ENCODE peak calls at places on chromosomes 12 and 14, in four cellular contexts. One of them, this sample, is unnamed.

GRCh38 chr14:61616524-61617185 is 78.7 kb upstream of the HIF1A start:
- DNase-seq in HepG2: peak
- DNase-seq in GM12878: no peak
- DNase-seq in K562: no peak
- DNase-seq in this sample: no peak

GRCh38 chr12:8563383-8563782 is 22.7 kb upstream of the CLEC4E start:
- DNase-seq in GM12878: no peak
- DNase-seq in K562: no peak
- DNase-seq in HepG2: no peak
- DNase-seq in this sample: no peak

GRCh38 chr14:55711171-55711811 is 131.3 kb downstream of the KTN1 start:
- DNase-seq in HepG2: no peak
- DNase-seq in GM12878: no peak
- DNase-seq in K562: no peak
- DNase-seq in this sample: no peak

GRCh38 chr12:96034631-96035282 is 630 bp downstream of the LTA4H start:
- DNase-seq in GM12878: no peak
- DNase-seq in HepG2: peak
- DNase-seq in K562: peak
- DNase-seq in this sample: peak

GRCh38 chr14:72518809-72519377 is 375.0 kb downstream of the DPF3 start:
- DNase-seq in HepG2: no peak
- DNase-seq in GM12878: peak
- DNase-seq in K562: peak
- DNase-seq in this sample: no peak

GRCh38 chr14:28461379-28461778 is 305.2 kb upstream of the FOXG1 start:
- DNase-seq in K562: no peak
- DNase-seq in GM12878: no peak
- DNase-seq in HepG2: no peak
- DNase-seq in this sample: no peak

GRCh38 chr12:69102856-69103255 is 136.5 kb upstream of the CPSF6 start:
- DNase-seq in GM12878: no peak
- DNase-seq in HepG2: no peak
- DNase-seq in K562: no peak
- DNase-seq in this sample: no peak

GRCh38 chr14:73248294-73248868 is 11.1 kb downstream of the PAPLN start:
- DNase-seq in HepG2: no peak
- DNase-seq in GM12878: peak
- DNase-seq in K562: peak
- DNase-seq in this sample: no peak

GRCh38 chr12:3045989-3046388 is 31.2 kb upstream of the TSPAN9 start:
- DNase-seq in GM12878: no peak
- DNase-seq in HepG2: no peak
- DNase-seq in K562: no peak
- DNase-seq in this sample: no peak

DNA sequence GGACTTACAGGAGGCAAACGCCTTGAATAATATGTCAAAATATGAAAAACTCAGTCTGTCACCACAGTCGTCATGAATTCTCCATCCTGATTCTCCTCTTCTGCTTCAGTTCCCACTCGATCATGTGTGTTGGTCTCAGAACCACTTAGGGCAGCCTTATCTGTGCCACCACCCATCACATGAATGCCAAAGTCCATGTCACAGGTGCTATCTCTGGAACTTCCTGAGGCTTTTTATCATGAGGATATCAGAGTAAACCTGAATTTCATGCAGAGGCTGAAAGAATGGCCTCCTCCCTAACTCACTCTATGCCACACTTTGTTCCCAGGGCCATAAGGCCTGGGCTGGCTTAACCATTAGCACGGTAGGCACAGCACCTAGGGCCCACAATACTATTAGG is 28.8 kb upstream of the MAP3K9 start:
- DNase-seq in GM12878: no peak
- DNase-seq in HepG2: no peak
- DNase-seq in K562: no peak
- DNase-seq in this sample: no peak
- TF ChIP-seq MYC in GM12878: no peak
- TF ChIP-seq MYC in HepG2: no peak
- TF ChIP-seq MYC in K562: no peak
- TF ChIP-seq MYC in this sample: no peak

DNA sequence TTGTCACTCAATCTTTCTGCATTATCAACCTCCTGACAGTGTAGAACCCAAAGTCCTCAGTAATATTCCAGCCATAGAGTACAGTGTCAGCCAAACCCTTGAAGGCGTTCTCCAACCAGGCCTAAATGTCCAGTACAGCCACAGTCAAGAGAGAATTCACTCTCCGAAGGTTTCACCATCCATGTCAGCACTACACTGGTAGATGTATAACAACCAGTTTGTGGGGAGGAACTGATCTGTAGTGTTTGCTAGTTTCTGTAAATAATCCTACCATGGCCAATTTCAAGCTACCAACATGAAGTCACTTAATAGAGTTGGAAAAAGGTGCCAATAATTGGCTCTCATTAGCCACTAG is 456 bp upstream of the MDP1 start:
- DNase-seq in K562: no peak
- DNase-seq in HepG2: no peak
- DNase-seq in GM12878: no peak
- DNase-seq in this sample: no peak
- TF ChIP-seq CEBPB in K562: no peak
- TF ChIP-seq CEBPB in HepG2: no peak
- TF ChIP-seq CEBPB in GM12878: no peak
- TF ChIP-seq CEBPB in this sample: no peak

GRCh38 chr14:21356511-21356910 is 27.3 kb downstream of the SUPT16H start:
- DNase-seq in HepG2: no peak
- DNase-seq in GM12878: no peak
- DNase-seq in K562: no peak
- DNase-seq in this sample: no peak

GRCh38 chr14:21346532-21347135 is 37.2 kb downstream of the SUPT16H start:
- DNase-seq in K562: no peak
- DNase-seq in HepG2: no peak
- DNase-seq in GM12878: no peak
- DNase-seq in this sample: no peak

GRCh38 chr14:21347201-21347600 is 36.6 kb downstream of the SUPT16H start:
- DNase-seq in HepG2: no peak
- DNase-seq in K562: no peak
- DNase-seq in GM12878: no peak
- DNase-seq in this sample: no peak

GRCh38 chr14:21350539-21350938 is 33.3 kb downstream of the SUPT16H start:
- DNase-seq in K562: no peak
- DNase-seq in GM12878: no peak
- DNase-seq in HepG2: no peak
- DNase-seq in this sample: no peak

GRCh38 chr14:21352587-21352986 is 31.2 kb downstream of the SUPT16H start:
- DNase-seq in HepG2: no peak
- DNase-seq in GM12878: no peak
- DNase-seq in K562: peak
- DNase-seq in this sample: no peak
- TF ChIP-seq MYC in HepG2: no peak
- TF ChIP-seq MYC in GM12878: no peak
- TF ChIP-seq MYC in K562: no peak
- TF ChIP-seq MYC in this sample: no peak

GRCh38 chr12:100612557-100612956 is 39.1 kb downstream of the GAS2L3 start:
- DNase-seq in GM12878: no peak
- DNase-seq in HepG2: no peak
- DNase-seq in K562: no peak
- DNase-seq in this sample: no peak

GRCh38 chr12:100611031-100611430 is 37.5 kb downstream of the GAS2L3 start:
- DNase-seq in K562: no peak
- DNase-seq in HepG2: no peak
- DNase-seq in GM12878: no peak
- DNase-seq in this sample: no peak

GRCh38 chr12:100608776-100609175 is 35.3 kb downstream of the GAS2L3 start:
- DNase-seq in HepG2: no peak
- DNase-seq in K562: no peak
- DNase-seq in GM12878: no peak
- DNase-seq in this sample: no peak
- TF ChIP-seq CEBPB in HepG2: no peak
- TF ChIP-seq CEBPB in K562: no peak
- TF ChIP-seq CEBPB in GM12878: no peak
- TF ChIP-seq CEBPB in this sample: no peak

GRCh38 chr14:102227184-102227964 is 77.6 kb downstream of the MOK start:
- DNase-seq in K562: no peak
- DNase-seq in HepG2: no peak
- DNase-seq in GM12878: no peak
- DNase-seq in this sample: no peak
- TF ChIP-seq MYC in K562: no peak
- TF ChIP-seq MYC in HepG2: no peak
- TF ChIP-seq MYC in GM12878: no peak
- TF ChIP-seq MYC in this sample: no peak

This sample was measured in A549.